ENCODE peak calls at places on chromosomes 4 and X, in seven cellular contexts. L is tibial artery, S is psoas muscle, N is tibial nerve, E is heart right ventricle, Y is lung, X is prostate gland. H is an unnamed sample. For H3K4me1, the result is how much of the 10 kb centered on the place peaks cover.

GRCh38 chr4:151218343-151218742 is 58.6 kb upstream of the PRSS48 start:
- DNase-seq in N (no peak), S (no peak), L (no peak), X (no peak), Y (no peak), E (no peak), H (no peak)

GRCh38 chr4:147799986-147800555 is 68.2 kb downstream of the ARHGAP10 start:
- DNase-seq in N (no peak), E (no peak), X (no peak), L (no peak), Y (no peak), S (no peak), H (no peak)

GRCh38 chr4:159446266-159446976 is 343.5 kb downstream of the RAPGEF2 start:
- DNase-seq in Y (peak), N (no peak), E (peak), S (no peak), L (peak), X (peak), H (peak)

GRCh38 chrX:119753639-119754257 is 4.6 kb upstream of the SOWAHD start:
- DNase-seq in X (no peak), N (no peak), Y (no peak), S (no peak), L (no peak), E (no peak), H (no peak)

GRCh38 chr4:153159728-153160221 is 44.5 kb upstream of the TRIM2 start:
- DNase-seq in E (no peak), S (no peak), N (no peak), L (no peak), X (no peak), Y (no peak), H (no peak)

GRCh38 chrX:626745-627509 is 3.7 kb upstream of the SHOX start:
- DNase-seq in X (no peak), S (no peak), N (no peak), E (no peak), L (no peak), Y (no peak), H (no peak)

GRCh38 chr4:146389561-146389960 is 132.2 kb downstream of the SLC10A7 start:
- DNase-seq in X (no peak), L (no peak), N (no peak), E (no peak), Y (no peak), S (no peak), H (no peak)

GRCh38 chrX:10892605-10893225 is 218.4 kb upstream of the HCCS start:
- DNase-seq in E (no peak), S (no peak), Y (no peak), L (no peak), X (no peak), N (no peak), H (no peak)

GRCh38 chr4:137343221-137343620 is 189.1 kb downstream of the PCDH18 start:
- DNase-seq in N (no peak), E (no peak), S (no peak), X (no peak), Y (no peak), L (no peak), H (no peak)

GRCh38 chr4:56217383-56217890 is 169.9 kb downstream of the AASDH start:
- DNase-seq in L (no peak), S (no peak), Y (no peak), N (no peak), X (no peak), E (no peak), H (no peak)

GRCh38 chrX:66672106-66672505 is 33.2 kb upstream of the EDA2R start:
- DNase-seq in S (no peak), L (no peak), Y (no peak), X (no peak), N (no peak), E (no peak), H (no peak)

DNA sequence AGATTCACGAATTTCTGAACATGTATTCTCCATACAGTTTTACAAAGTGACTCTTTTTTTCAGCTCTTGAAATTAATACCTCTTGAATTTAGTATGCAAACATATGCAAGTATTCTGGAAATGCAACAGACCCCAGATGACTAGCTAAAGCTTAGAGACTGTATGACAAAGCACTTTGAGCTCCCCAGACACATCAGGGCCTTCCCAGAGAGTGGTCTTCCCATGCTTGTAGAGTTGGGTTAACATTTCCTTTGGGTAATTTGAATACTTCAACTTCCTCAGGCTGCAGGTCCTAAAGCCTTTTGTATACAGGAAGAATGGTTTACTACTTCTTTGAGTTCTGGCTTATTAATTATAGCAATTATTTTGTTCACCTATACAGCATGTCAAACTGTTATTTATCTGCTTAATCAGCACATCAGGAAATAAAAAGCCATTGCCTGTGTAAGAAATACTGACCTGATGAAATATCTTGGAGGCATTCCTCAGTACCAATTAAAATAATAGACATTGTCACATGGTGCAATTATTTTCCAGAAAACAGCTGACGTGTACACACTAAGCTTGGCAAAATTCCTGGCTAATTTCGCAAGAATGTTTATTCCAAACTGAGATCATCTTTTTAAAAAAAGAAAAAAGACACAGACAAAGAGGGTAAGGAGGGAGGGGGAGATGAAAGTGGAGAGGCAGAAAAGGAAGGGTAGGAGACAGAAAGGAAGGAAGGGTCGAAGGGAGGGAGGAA is 62.1 kb upstream of the NFKB1 start:
- DNase-seq in L (no peak), S (no peak), Y (no peak), N (no peak), X (peak), E (peak), H (no peak)
- H3K4me3 ChIP-seq in L (no peak), S (peak), Y (no peak), N (no peak), X (no peak), E (no peak), H (no peak)

GRCh38 chr4:2948895-2949781 is 14.1 kb downstream of the NOP14 start:
- DNase-seq in Y (no peak), X (no peak), N (no peak), S (no peak), L (no peak), E (no peak), H (peak)
- TF ChIP-seq CTCF in Y (peak), X (peak), N (peak), S (peak), L (no peak), E (peak), H (no peak)

GRCh38 chrX:154329284-154329683 is 33.7 kb downstream of the TKTL1 start:
- DNase-seq in N (no peak), X (no peak), L (no peak), E (no peak), S (no peak), Y (no peak), H (no peak)

GRCh38 chrX:154332561-154332960 is 37.0 kb downstream of the TKTL1 start:
- DNase-seq in S (no peak), Y (no peak), X (no peak), E (no peak), L (no peak), N (no peak), H (no peak)

GRCh38 chrX:154327026-154327820 is 31.6 kb downstream of the TKTL1 start:
- DNase-seq in X (no peak), L (no peak), N (no peak), Y (no peak), S (no peak), E (no peak), H (no peak)

GRCh38 chrX:154325541-154325940 is 29.9 kb downstream of the TKTL1 start:
- DNase-seq in S (no peak), L (no peak), E (no peak), X (no peak), N (no peak), Y (no peak), H (no peak)

GRCh38 chrX:154328646-154329045 is 33.1 kb downstream of the TKTL1 start:
- DNase-seq in E (no peak), Y (no peak), N (no peak), L (no peak), S (no peak), X (no peak), H (no peak)
- H3K4me1 ChIP-seq in E (under half), Y (under half), N (under half), L (under half), S (under half), X (under half), H (under half)

GRCh38 chrX:134177527-134177926 is 59.5 kb upstream of the CCDC160 start:
- DNase-seq in X (no peak), N (no peak), S (no peak), Y (no peak), E (no peak), L (no peak), H (no peak)

GRCh38 chrX:134173541-134174272 is 63.3 kb upstream of the CCDC160 start:
- DNase-seq in L (no peak), N (no peak), S (no peak), E (no peak), Y (no peak), X (no peak), H (no peak)

GRCh38 chrX:134174273-134174660 is 62.7 kb upstream of the CCDC160 start:
- DNase-seq in L (no peak), E (no peak), S (no peak), X (no peak), Y (no peak), N (no peak), H (no peak)

GRCh38 chrX:134172588-134173259 is 64.3 kb upstream of the CCDC160 start:
- DNase-seq in E (no peak), Y (no peak), L (no peak), X (peak), N (no peak), S (peak), H (peak)

GRCh38 chrX:134174859-134175258 is 62.1 kb upstream of the CCDC160 start:
- DNase-seq in N (no peak), S (no peak), Y (no peak), L (no peak), X (no peak), E (no peak), H (no peak)
- H3K4me3 ChIP-seq in N (no peak), S (no peak), Y (no peak), L (no peak), X (no peak), E (no peak), H (no peak)

GRCh38 chrX:64842492-64842891 is 133.8 kb downstream of the ZC4H2 start:
- DNase-seq in N (no peak), S (no peak), L (no peak), X (no peak), E (no peak), Y (no peak), H (no peak)

GRCh38 chrX:64843224-64843623 is 133.0 kb downstream of the ZC4H2 start:
- DNase-seq in N (no peak), L (no peak), Y (no peak), E (no peak), S (no peak), X (no peak), H (no peak)
- TF ChIP-seq CTCF in N (no peak), L (no peak), Y (no peak), E (no peak), S (no peak), X (no peak), H (no peak)

GRCh38 chr4:130071746-130072145 is 975.8 kb downstream of the C4orf33 start:
- DNase-seq in L (no peak), N (no peak), X (no peak), E (no peak), Y (no peak), S (no peak), H (no peak)

GRCh38 chr4:130077275-130077674 is 981.3 kb downstream of the C4orf33 start:
- DNase-seq in X (no peak), L (no peak), S (no peak), N (no peak), Y (no peak), E (no peak), H (no peak)

GRCh38 chr4:130073145-130073790 is 977.3 kb downstream of the C4orf33 start:
- DNase-seq in X (no peak), L (no peak), E (no peak), N (no peak), Y (no peak), S (no peak), H (no peak)

DNA sequence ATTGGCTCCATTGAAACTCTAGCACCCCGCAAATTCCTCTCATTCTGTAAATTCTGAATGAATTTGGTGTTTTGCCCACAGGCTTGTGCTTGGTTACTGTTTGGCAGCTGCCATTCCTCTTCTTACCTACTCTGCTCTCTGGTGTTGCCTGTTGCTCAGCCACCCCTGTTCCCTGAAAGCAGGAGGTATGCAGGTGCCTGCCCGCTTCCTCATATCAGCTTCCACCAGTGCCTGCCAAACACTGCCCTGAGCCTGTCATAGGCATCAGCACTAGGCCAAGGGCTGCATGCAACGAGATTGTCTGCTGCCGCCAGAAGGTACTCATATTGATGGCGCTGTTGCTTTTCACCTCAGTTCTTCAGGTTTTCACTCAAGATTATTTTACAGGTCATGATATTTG is 978.1 kb downstream of the C4orf33 start:
- DNase-seq in E (no peak), N (no peak), L (no peak), Y (no peak), S (no peak), X (no peak), H (peak)
- H3K4me1 ChIP-seq in E (under half), N (under half), L (under half), Y (under half), S (under half), X (under half), H (under half)

DNA sequence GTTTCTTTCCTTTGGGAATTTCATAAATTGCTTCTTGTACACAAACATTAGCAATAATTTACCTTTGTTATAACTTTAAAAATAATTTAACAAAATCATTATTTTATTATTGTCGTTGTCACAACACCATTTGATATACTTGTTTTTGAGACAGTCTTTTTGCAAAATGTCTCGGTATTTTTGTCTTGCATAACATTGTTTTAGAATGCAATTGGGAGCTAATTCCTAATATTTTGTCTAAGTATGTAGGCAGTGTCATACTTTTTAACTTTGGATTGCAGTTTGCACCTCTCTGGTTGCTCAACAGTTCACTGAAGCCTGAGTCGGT is 340 bp upstream of the CFAP299 start:
- DNase-seq in S (no peak), Y (no peak), E (no peak), L (no peak), X (no peak), N (no peak), H (no peak)
- H3K4me3 ChIP-seq in S (peak), Y (no peak), E (peak), L (peak), X (peak), N (peak), H (peak)

GRCh38 chr4:189436207-189436606 is 504.5 kb upstream of the FRG1 start:
- DNase-seq in N (no peak), X (no peak), E (no peak), S (no peak), Y (no peak), L (no peak), H (no peak)
- TF ChIP-seq CTCF in N (no peak), X (peak), E (peak), S (no peak), Y (no peak), L (no peak), H (no peak)

H was measured in stomach.